ENCODE peak calls at places on chromosomes 7 and 10, in eight cellular contexts. Q, V, A, B, C, I, Z and S are unnamed samples.

GRCh38 chr7:1667566-1668485 is 2.3 kb upstream of the ELFN1 start:
- DNase-seq in B (no peak), A (no peak), I (peak), C (no peak), Z (no peak), V (peak), Q (no peak), S (peak)

GRCh38 chr10:8181496-8182174 is 127.1 kb downstream of the GATA3 start:
- DNase-seq in I (no peak), Z (no peak), A (no peak), B (no peak), V (no peak), Q (no peak), C (no peak), S (no peak)

GRCh38 chr10:42637648-42638052 is 720 bp downstream of the ZNF33B start:
- DNase-seq in Q (no peak), C (no peak), I (no peak), A (no peak), B (no peak), V (no peak), Z (no peak), S (no peak)

GRCh38 chr7:28551311-28551710 is 139.0 kb downstream of the CREB5 start:
- DNase-seq in I (no peak), V (no peak), Z (no peak), A (no peak), C (no peak), Q (no peak), B (no peak), S (no peak)

GRCh38 chr7:157009170-157009777 is 1.2 kb downstream of the MNX1 start:
- DNase-seq in Z (no peak), I (no peak), A (no peak), B (no peak), C (no peak), Q (no peak), V (peak), S (peak)

GRCh38 chr7:144834516-144835165 is 1.2 kb downstream of the TPK1 start:
- DNase-seq in V (no peak), Q (no peak), B (no peak), I (peak), C (no peak), Z (no peak), A (peak), S (no peak)

GRCh38 chr10:94630017-94630688 is 53.4 kb upstream of the CYP2C18 start:
- DNase-seq in C (no peak), V (no peak), Q (no peak), Z (peak), A (no peak), B (no peak), I (no peak), S (no peak)

GRCh38 chr10:7892146-7892545 is 73.8 kb downstream of the TAF3 start:
- DNase-seq in B (no peak), Q (no peak), C (no peak), V (no peak), A (no peak), Z (no peak), I (no peak), S (no peak)

GRCh38 chr10:110843031-110843430 is 28.7 kb upstream of the PDCD4 start:
- DNase-seq in A (peak), V (no peak), Q (no peak), B (no peak), C (no peak), Z (no peak), I (no peak), S (no peak)

GRCh38 chr10:110430369-110431273 is 67.1 kb upstream of the DUSP5 start:
- DNase-seq in Q (no peak), C (no peak), Z (no peak), I (peak), B (no peak), V (peak), A (no peak), S (no peak)

GRCh38 chr10:61629594-61629993 is 33.1 kb upstream of the CABCOCO1 start:
- DNase-seq in I (no peak), V (no peak), C (no peak), Z (no peak), A (no peak), B (no peak), Q (no peak), S (no peak)

GRCh38 chr10:121217331-121217730 is 366.2 kb downstream of the WDR11 start:
- DNase-seq in Q (no peak), B (no peak), C (no peak), I (no peak), V (no peak), Z (no peak), A (no peak), S (no peak)

GRCh38 chr10:18666810-18667209 is 7.6 kb downstream of the ARL5B start:
- DNase-seq in Q (no peak), B (no peak), A (no peak), V (no peak), I (no peak), C (no peak), Z (peak), S (no peak)

GRCh38 chr10:79097021-79097695 is 28.4 kb downstream of the ZMIZ1 start:
- DNase-seq in V (no peak), Q (no peak), Z (no peak), C (no peak), I (no peak), B (no peak), A (no peak), S (no peak)

GRCh38 chr10:69437321-69438259 is 13.7 kb upstream of the TSPAN15 start:
- DNase-seq in I (no peak), B (no peak), A (no peak), Z (no peak), Q (no peak), C (no peak), V (peak), S (no peak)

GRCh38 chr7:89264126-89264525 is 468.6 kb upstream of the TEX47 start:
- DNase-seq in Z (no peak), C (no peak), A (no peak), I (no peak), V (no peak), Q (no peak), B (no peak), S (no peak)

GRCh38 chr10:74290703-74291102 is 139.7 kb downstream of the ADK start:
- DNase-seq in A (no peak), I (no peak), Z (peak), B (no peak), C (no peak), Q (no peak), V (no peak), S (no peak)

GRCh38 chr7:51732951-51733350 is 416.3 kb upstream of the COBL start:
- DNase-seq in I (no peak), B (no peak), V (no peak), A (no peak), Q (no peak), C (no peak), Z (no peak), S (no peak)

GRCh38 chr7:150595361-150595760 is 28.2 kb downstream of the GIMAP4 start:
- DNase-seq in B (no peak), C (no peak), A (no peak), V (no peak), I (no peak), Q (no peak), Z (no peak), S (no peak)

GRCh38 chr10:14820775-14821154 is 17.1 kb downstream of the CDNF start:
- DNase-seq in B (no peak), A (no peak), V (no peak), I (no peak), Q (no peak), C (no peak), Z (no peak), S (no peak)

GRCh38 chr7:138025215-138026186 is 23.6 kb upstream of the CREB3L2 start:
- DNase-seq in Z (no peak), C (no peak), V (no peak), B (no peak), I (no peak), A (no peak), Q (no peak), S (no peak)

GRCh38 chr10:111974325-111974724 is 209.2 kb downstream of the GPAM start:
- DNase-seq in B (no peak), I (no peak), C (no peak), Z (no peak), Q (no peak), V (no peak), A (no peak), S (no peak)

GRCh38 chr7:79436378-79436777 is 17.1 kb downstream of the MAGI2 start:
- DNase-seq in B (no peak), Q (no peak), A (no peak), I (no peak), C (no peak), V (no peak), Z (no peak), S (no peak)

GRCh38 chr10:31683682-31684081 is 244.9 kb downstream of the ARHGAP12 start:
- DNase-seq in A (no peak), I (no peak), V (no peak), Q (no peak), B (no peak), Z (no peak), C (no peak), S (no peak)

GRCh38 chr10:80569131-80569895 is 31.6 kb downstream of the SH2D4B start:
- DNase-seq in I (no peak), B (no peak), A (no peak), V (no peak), Q (no peak), C (no peak), Z (no peak), S (no peak)

GRCh38 chr10:34760606-34761005 is 54.5 kb downstream of the PARD3 start:
- DNase-seq in Q (no peak), V (no peak), B (no peak), C (peak), Z (no peak), I (no peak), A (no peak), S (no peak)

GRCh38 chr10:5944389-5945202 is 32.7 kb downstream of the IL15RA start:
- DNase-seq in A (no peak), V (no peak), Q (no peak), Z (peak), C (peak), I (no peak), B (no peak), S (no peak)